ENCODE peak calls at places on chromosome 5, in seven cellular contexts. E, L, F, T, W, V and O are unnamed samples.

GRCh38 chr5:65100846-65101678 is 332.3 kb downstream of the CWC27 start:
- DNase-seq in E (peak; percentile 35), L (peak; percentile 53), F (peak; percentile 50), T (no peak), W (peak; percentile 82), V (no peak), O (peak; percentile 44)

GRCh38 chr5:16551628-16552027 is 65.2 kb downstream of the RETREG1 start:
- DNase-seq in E (no peak), L (no peak), F (no peak), T (no peak), W (no peak), V (no peak), O (no peak)

GRCh38 chr5:140222416-140222815 is 47.4 kb downstream of the CYSTM1 start:
- DNase-seq in E (no peak), L (no peak), F (no peak), T (no peak), W (no peak), V (no peak), O (no peak)

GRCh38 chr5:172686111-172686510 is 45.0 kb downstream of the NEURL1B start:
- DNase-seq in E (no peak), L (no peak), F (no peak), T (no peak), W (no peak), V (no peak), O (no peak)

GRCh38 chr5:176620333-176620981 is 9.9 kb downstream of the SNCB start:
- DNase-seq in E (no peak), L (no peak), F (no peak), T (no peak), W (no peak), V (no peak), O (no peak)

GRCh38 chr5:5273976-5274375 is 133.8 kb downstream of the ADAMTS16 start:
- DNase-seq in E (no peak), L (no peak), F (no peak), T (no peak), W (no peak), V (no peak), O (no peak)

GRCh38 chr5:126414874-126415502 is 8.2 kb upstream of the GRAMD2B start:
- DNase-seq in E (no peak), L (no peak), F (no peak), T (peak; percentile 42), W (peak; percentile 21), V (no peak), O (no peak)

GRCh38 chr5:142281012-142281374 is 43.8 kb downstream of the SPRY4 start:
- DNase-seq in E (no peak), L (no peak), F (no peak), T (no peak), W (no peak), V (no peak), O (no peak)

GRCh38 chr5:139880416-139881144 is 85.0 kb downstream of the PSD2 start:
- DNase-seq in E (no peak), L (no peak), F (no peak), T (no peak), W (no peak), V (no peak), O (no peak)

GRCh38 chr5:14325369-14325768 is 182.2 kb downstream of the TRIO start:
- DNase-seq in E (no peak), L (no peak), F (no peak), T (no peak), W (no peak), V (no peak), O (no peak)

GRCh38 chr5:6447384-6448140 is 1.1 kb upstream of the UBE2QL1 start:
- DNase-seq in E (no peak), L (no peak), F (no peak), T (no peak), W (no peak), V (no peak), O (no peak)

GRCh38 chr5:87300744-87301143 is 33.1 kb downstream of the RASA1 start:
- DNase-seq in E (peak; percentile 58), L (no peak), F (no peak), T (no peak), W (peak; percentile 91), V (peak; percentile 92), O (peak; percentile 92)

GRCh38 chr5:76388791-76389512 is 14.1 kb upstream of the IQGAP2 start:
- DNase-seq in E (no peak), L (no peak), F (no peak), T (no peak), W (no peak), V (no peak), O (no peak)

GRCh38 chr5:176768174-176768970 is 42.0 kb upstream of the UNC5A start:
- DNase-seq in E (no peak), L (no peak), F (no peak), T (no peak), W (no peak), V (no peak), O (no peak)

GRCh38 chr5:127386557-127386956 is 96.0 kb downstream of the MEGF10 start:
- DNase-seq in E (no peak), L (no peak), F (no peak), T (no peak), W (no peak), V (peak; percentile 38), O (no peak)

GRCh38 chr5:127492854-127493738 is 24.3 kb upstream of the PRRC1 start:
- DNase-seq in E (no peak), L (no peak), F (peak; percentile 18), T (no peak), W (peak; percentile 50), V (peak; percentile 27), O (peak; percentile 64)

GRCh38 chr5:151086905-151087360 is 6.1 kb upstream of the TNIP1 start:
- DNase-seq in E (peak; percentile 77), L (no peak), F (peak; percentile 82), T (no peak), W (peak; percentile 85), V (no peak), O (no peak)

GRCh38 chr5:154236459-154237375 is 46.2 kb downstream of the GALNT10 start:
- DNase-seq in E (peak; percentile 18), L (no peak), F (peak; percentile 32), T (no peak), W (no peak), V (no peak), O (no peak)

GRCh38 chr5:73654861-73655318 is 28.9 kb downstream of the ARHGEF28 start:
- DNase-seq in E (no peak), L (no peak), F (no peak), T (no peak), W (no peak), V (no peak), O (no peak)

GRCh38 chr5:56829137-56829536 is 13.8 kb downstream of the MAP3K1 start:
- DNase-seq in E (peak; percentile 66), L (no peak), F (peak; percentile 22), T (no peak), W (peak; percentile 86), V (no peak), O (no peak)

GRCh38 chr5:134312796-134313195 is 54.2 kb downstream of the CDKL3 start:
- DNase-seq in E (no peak), L (no peak), F (no peak), T (no peak), W (no peak), V (no peak), O (no peak)

GRCh38 chr5:31864015-31864414 is 225.1 kb downstream of the PDZD2 start:
- DNase-seq in E (no peak), L (no peak), F (no peak), T (no peak), W (no peak), V (no peak), O (no peak)

GRCh38 chr5:78647411-78647818 is 1.2 kb downstream of the LHFPL2 start:
- DNase-seq in E (peak; percentile 7), L (no peak), F (peak; percentile 45), T (no peak), W (peak; percentile 49), V (no peak), O (no peak)

GRCh38 chr5:35785601-35786085 is 71.0 kb upstream of the IL7R start:
- DNase-seq in E (peak; percentile 59), L (no peak), F (no peak), T (no peak), W (no peak), V (no peak), O (no peak)

GRCh38 chr5:3249401-3249800 is 346.2 kb upstream of the IRX1 start:
- DNase-seq in E (no peak), L (no peak), F (no peak), T (no peak), W (no peak), V (no peak), O (no peak)

GRCh38 chr5:180331647-180331950 is 21.5 kb downstream of the GFPT2 start:
- DNase-seq in E (no peak), L (no peak), F (no peak), T (no peak), W (no peak), V (no peak), O (no peak)

GRCh38 chr5:73250645-73251044 is 77.7 kb downstream of the TMEM174 start:
- DNase-seq in E (no peak), L (no peak), F (no peak), T (no peak), W (no peak), V (no peak), O (no peak)

GRCh38 chr5:136188859-136189258 is 4.1 kb downstream of the SMIM32 start:
- DNase-seq in E (no peak), L (no peak), F (no peak), T (no peak), W (no peak), V (no peak), O (no peak)

GRCh38 chr5:52743970-52744369 is 43.7 kb upstream of the ITGA1 start:
- DNase-seq in E (peak; percentile 63), L (no peak), F (peak; percentile 46), T (no peak), W (no peak), V (no peak), O (no peak)

GRCh38 chr5:6576861-6577501 is 55.9 kb downstream of the NSUN2 start:
- DNase-seq in E (peak; percentile 14), L (peak; percentile 28), F (peak; percentile 54), T (no peak), W (peak; percentile 51), V (peak; percentile 12), O (peak; percentile 54)

GRCh38 chr5:73709536-73710129 is 83.6 kb downstream of the ARHGEF28 start:
- DNase-seq in E (no peak), L (no peak), F (no peak), T (no peak), W (peak; percentile 89), V (no peak), O (peak; percentile 36)